ENCODE peak calls at places on chromosomes 5 and 9, in seven cellular contexts. H, I, Q, C, U, O and P are unnamed samples.

GRCh38 chr9:110114888-110115259 is 93.1 kb downstream of the C9orf152 start:
- DNase-seq in H (no peak), I (no peak), Q (no peak), C (no peak), U (no peak), O (no peak), P (no peak)

GRCh38 chr9:89639367-89639795 is 34.6 kb downstream of the GADD45G start:
- DNase-seq in H (peak; percentile 33), I (no peak), Q (no peak), C (no peak), U (no peak), O (peak; percentile 75), P (no peak)

GRCh38 chr5:38830521-38831051 is 15.2 kb upstream of the OSMR start:
- DNase-seq in H (no peak), I (no peak), Q (no peak), C (no peak), U (no peak), O (no peak), P (no peak)

GRCh38 chr9:72703574-72703973 is 182.2 kb downstream of the TMC1 start:
- DNase-seq in H (no peak), I (no peak), Q (no peak), C (no peak), U (no peak), O (no peak), P (no peak)

GRCh38 chr5:68698025-68698940 is 395.5 kb upstream of the SLC30A5 start:
- DNase-seq in H (no peak), I (no peak), Q (no peak), C (no peak), U (no peak), O (no peak), P (peak; percentile 4)

GRCh38 chr5:56496581-56497063 is 263.5 kb upstream of the ANKRD55 start:
- DNase-seq in H (no peak), I (no peak), Q (no peak), C (no peak), U (no peak), O (no peak), P (no peak)

GRCh38 chr5:3429962-3430361 is 165.7 kb upstream of the IRX1 start:
- DNase-seq in H (no peak), I (no peak), Q (no peak), C (no peak), U (no peak), O (no peak), P (no peak)

GRCh38 chr5:102753889-102754498 is 1.1 kb upstream of the PAM start:
- DNase-seq in H (no peak), I (no peak), Q (no peak), C (no peak), U (no peak), O (peak; percentile 24), P (no peak)

GRCh38 chr5:94240616-94241287 is 377.7 kb downstream of the KIAA0825 start:
- DNase-seq in H (no peak), I (no peak), Q (no peak), C (no peak), U (peak; percentile 49), O (no peak), P (no peak)